ENCODE peak calls at places on chromosomes 11 and 22, in five cellular contexts. H is EL; M is IMR-90; U is naive thymus-derived CD8-positive, alpha-beta T cell; E is small intestine. T is an unnamed sample.

GRCh38 chr11:110452720-110453119 is 23.0 kb downstream of the FDX1 start:
- DNase-seq in H (no peak), M (no peak), U (no peak), E (no peak), T (no peak)

GRCh38 chr11:117232911-117233409 is 489 bp downstream of the RNF214 start:
- DNase-seq in H (no peak), M (no peak), U (peak), E (no peak), T (no peak)

GRCh38 chr22:44963055-44963454 is 46.8 kb downstream of the PHF21B start:
- DNase-seq in H (no peak), M (no peak), U (no peak), E (no peak), T (no peak)

GRCh38 chr11:130816516-130816915 is 99.8 kb downstream of the SNX19 start:
- DNase-seq in H (no peak), M (no peak), U (no peak), E (peak), T (no peak)

GRCh38 chr11:91220476-91221202 is 997.8 kb upstream of the CHORDC1 start:
- DNase-seq in H (peak), M (peak), U (no peak), E (no peak), T (peak)

GRCh38 chr11:107711861-107712260 is at the start of gene SLN:
- DNase-seq in H (no peak), M (no peak), U (no peak), E (peak), T (no peak)

GRCh38 chr11:126359431-126360048 is 4.1 kb downstream of the ST3GAL4 start:
- DNase-seq in H (peak), M (peak), U (no peak), E (peak), T (peak)

GRCh38 chr11:64152841-64153691 is 12.8 kb downstream of the MACROD1 start:
- DNase-seq in H (peak), M (peak), U (peak), E (peak), T (no peak)

GRCh38 chr11:17564687-17565042 is 17.6 kb downstream of the OTOG start:
- DNase-seq in H (no peak), M (no peak), U (no peak), E (no peak), T (no peak)

GRCh38 chr22:39292561-39293074 is 26.8 kb downstream of the RPL3 start:
- DNase-seq in H (peak), M (peak), U (no peak), E (peak), T (peak)

T was measured in astrocyte.